ENCODE peak calls at places on chromosomes 4 and X, in four cellular contexts. A is A549, Z is K562, H is HepG2. B is an unnamed sample.

GRCh38 chr4:147482281-147482680 is 1.4 kb downstream of the EDNRA start:
- ATAC-seq in A (no peak), Z (no peak), H (no peak), B (no peak)

GRCh38 chr4:109803924-109804571 is 2.2 kb upstream of the CFI start:
- ATAC-seq in H (peak; percentile 79), Z (peak; percentile 85), A (peak; percentile 90), B (no peak)

GRCh38 chr4:71441186-71442169 is 102.7 kb downstream of the SLC4A4 start:
- ATAC-seq in Z (peak; percentile 68), A (no peak), H (no peak), B (no peak)

GRCh38 chr4:6198278-6198677 is 2.1 kb downstream of the JAKMIP1 start:
- ATAC-seq in A (no peak), Z (no peak), H (no peak), B (no peak)

GRCh38 chrX:40644821-40645358 is 2.5 kb downstream of the CXorf38 start:
- ATAC-seq in A (peak; percentile 17), H (no peak), Z (peak; percentile 36), B (peak; percentile 26)

GRCh38 chrX:65667157-65667502 is 324 bp upstream of the MSN start:
- ATAC-seq in A (no peak), H (no peak), Z (no peak), B (no peak)

GRCh38 chrX:111052478-111052877 is 43.5 kb upstream of the PAK3 start:
- ATAC-seq in A (no peak), Z (no peak), H (no peak), B (no peak)

GRCh38 chr4:21806991-21807390 is 141.6 kb downstream of the KCNIP4 start:
- ATAC-seq in H (no peak), A (no peak), Z (no peak), B (no peak)

GRCh38 chrX:19194285-19195242 is 72.3 kb upstream of the ADGRG2 start:
- ATAC-seq in Z (no peak), H (no peak), A (no peak), B (no peak)

GRCh38 chr4:124433044-124433443 is 279.5 kb downstream of the ANKRD50 start:
- ATAC-seq in Z (no peak), A (peak; percentile 18), H (no peak), B (no peak)

GRCh38 chrX:53036149-53036548 is 12.4 kb upstream of the GPR173 start:
- ATAC-seq in A (no peak), H (no peak), Z (no peak), B (no peak)

GRCh38 chrX:118595501-118596042 is 100.0 kb downstream of the DOCK11 start:
- ATAC-seq in H (no peak), A (no peak), Z (no peak), B (peak; percentile 49)

GRCh38 chrX:107576392-107576791 is 51.9 kb upstream of the PRPS1 start:
- ATAC-seq in H (no peak), Z (no peak), A (no peak), B (no peak)

GRCh38 chr4:72513227-72513626 is 55.8 kb downstream of the ADAMTS3 start:
- ATAC-seq in A (no peak), H (no peak), Z (peak; percentile 81), B (no peak)

GRCh38 chr4:155908187-155909139 is 5.0 kb downstream of the TDO2 start:
- ATAC-seq in H (no peak), A (no peak), Z (no peak), B (no peak)

GRCh38 chr4:146275370-146275769 is 61.0 kb downstream of the REELD1 start:
- ATAC-seq in Z (no peak), H (no peak), A (no peak), B (no peak)

GRCh38 chr4:6092131-6092530 is 73.9 kb upstream of the C4orf50 start:
- ATAC-seq in H (no peak), A (no peak), Z (no peak), B (no peak)

GRCh38 chr4:170035231-170035630 is 9.0 kb upstream of the MFAP3L start:
- ATAC-seq in Z (no peak), H (no peak), A (no peak), B (no peak)

GRCh38 chr4:183838987-183839712 is 66.0 kb upstream of the STOX2 start:
- ATAC-seq in Z (peak; percentile 37), A (peak; percentile 65), H (no peak), B (no peak)

GRCh38 chr4:93814722-93815121 is 13.8 kb upstream of the ATOH1 start:
- ATAC-seq in H (no peak), A (no peak), Z (no peak), B (peak; percentile 60)

GRCh38 chrX:119677654-119677981 is 15.3 kb downstream of the SEPTIN6 start:
- ATAC-seq in Z (no peak), H (no peak), A (no peak), B (no peak)

GRCh38 chrX:23118890-23119527 is 119.2 kb downstream of the DDX53 start:
- ATAC-seq in H (no peak), A (no peak), Z (no peak), B (no peak)

GRCh38 chrX:79415056-79415455 is 47.9 kb upstream of the ITM2A start:
- ATAC-seq in A (no peak), H (no peak), Z (no peak), B (no peak)

GRCh38 chrX:131081772-131082755 is 23.9 kb downstream of the ARHGAP36 start:
- ATAC-seq in Z (no peak), H (no peak), A (peak; percentile 44), B (no peak)

GRCh38 chr4:57109530-57109846 is 697 bp downstream of the IGFBP7 start:
- ATAC-seq in H (no peak), Z (no peak), A (peak; percentile 7), B (no peak)
- H3K4me3 ChIP-seq in H (peak overlapping the region; percentile 53), Z (no peak overlapping the region), A (peak overlapping the region; percentile 86), B (peak overlapping the region; percentile 76)

DNA sequence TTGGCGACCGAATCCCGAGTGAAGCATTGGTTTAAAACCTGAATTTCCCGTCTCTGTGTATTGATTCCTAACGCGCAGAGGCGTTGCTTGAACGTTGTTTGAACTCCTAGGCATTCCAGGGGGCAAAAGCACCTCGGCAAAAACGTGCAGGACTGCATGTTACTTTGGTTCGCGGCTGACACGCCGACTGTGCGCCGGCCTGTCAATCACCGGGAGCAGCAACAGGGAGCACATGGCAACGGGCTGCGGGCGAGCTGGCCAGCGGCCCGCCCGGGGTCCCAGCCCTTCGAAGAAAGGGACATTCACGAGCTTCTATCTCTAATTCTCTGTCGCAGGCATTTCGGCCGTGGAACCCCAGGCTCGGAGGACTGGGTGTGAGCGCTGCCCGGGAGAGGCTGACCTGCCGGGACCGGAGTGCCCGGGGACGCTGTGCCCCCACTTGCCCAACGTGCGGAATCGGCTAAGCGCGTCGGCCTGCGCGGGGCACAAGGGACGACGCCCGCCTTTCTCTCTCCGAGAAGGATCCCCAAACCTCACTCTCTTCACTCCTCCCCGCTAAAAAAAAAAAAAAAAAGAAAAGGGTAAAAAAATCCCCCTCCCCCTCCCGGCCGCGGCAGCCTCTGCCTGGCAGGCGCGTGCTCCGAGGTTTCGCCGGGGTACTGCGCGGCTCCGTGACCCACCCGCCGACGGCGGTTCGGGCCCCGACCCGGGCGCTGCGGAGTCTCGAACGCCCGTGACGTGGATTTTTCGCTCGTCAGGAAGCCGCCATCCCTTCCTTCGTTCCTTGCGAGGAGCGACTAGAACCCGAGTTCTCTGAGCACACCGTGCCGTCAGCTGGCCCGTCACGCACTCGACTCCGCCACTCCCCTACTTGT is 918 bp downstream of the SPRY1 start:
- ATAC-seq in A (peak; percentile 64), H (peak; percentile 66), Z (peak; percentile 14), B (peak; percentile 12)
- TF ChIP-seq EP300 in A (no peak), H (no peak), Z (no peak), B (no peak)

GRCh38 chr4:26866203-26866602 is 5.6 kb downstream of the STIM2 start:
- ATAC-seq in H (no peak), Z (no peak), A (no peak), B (no peak)

GRCh38 chr4:26864904-26865303 is 4.3 kb downstream of the STIM2 start:
- ATAC-seq in H (no peak), A (no peak), Z (no peak), B (no peak)

GRCh38 chr4:26870576-26871260 is 10.1 kb downstream of the STIM2 start:
- ATAC-seq in H (no peak), Z (no peak), A (no peak), B (no peak)

GRCh38 chr4:26866781-26867180 is 6.1 kb downstream of the STIM2 start:
- ATAC-seq in Z (no peak), H (no peak), A (no peak), B (no peak)

DNA sequence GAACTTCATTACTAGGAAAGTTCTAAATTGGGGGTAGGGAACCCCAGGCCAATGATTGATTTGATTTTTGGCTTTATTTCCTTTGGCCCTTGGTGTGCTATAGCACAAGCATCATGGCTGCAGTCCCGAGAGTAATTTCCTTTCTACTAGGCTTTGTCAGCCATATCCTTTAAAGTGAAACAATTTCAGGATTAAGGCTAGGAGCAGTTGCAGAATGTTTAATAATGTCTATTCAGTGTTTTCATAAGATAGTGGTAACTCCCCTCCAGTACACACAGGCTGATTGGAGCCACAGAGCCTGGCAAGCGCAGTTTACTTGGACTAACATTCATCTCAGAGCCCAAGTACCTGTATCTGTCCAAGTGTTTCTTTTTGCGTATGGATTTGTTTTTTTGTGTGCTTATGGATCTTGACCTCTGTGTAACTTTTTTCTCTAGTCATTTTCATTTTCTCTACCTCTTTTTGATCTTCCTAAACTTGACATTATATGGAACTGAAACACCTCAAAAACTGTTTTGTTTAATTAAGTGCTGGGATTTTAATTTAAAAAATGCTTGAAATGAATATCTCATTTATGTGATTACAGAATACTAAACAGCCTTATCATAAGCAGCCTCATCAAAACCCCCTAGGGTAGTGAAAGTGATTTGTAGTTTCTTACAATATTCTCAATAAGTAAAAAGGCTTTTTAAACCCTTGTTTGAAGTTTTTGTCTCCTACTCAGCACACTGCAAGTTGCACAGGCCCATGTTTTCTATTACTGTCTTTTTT is 7.5 kb downstream of the STIM2 start:
- ATAC-seq in A (no peak), H (no peak), Z (peak; percentile 79), B (no peak)
- H3K4me1 ChIP-seq in A (no peaks in the 10 kb centered on the region), H (peaks cover 24% of the 10 kb centered on the region), Z (peaks cover 10% of the 10 kb centered on the region), B (no peaks in the 10 kb centered on the region)

DNA sequence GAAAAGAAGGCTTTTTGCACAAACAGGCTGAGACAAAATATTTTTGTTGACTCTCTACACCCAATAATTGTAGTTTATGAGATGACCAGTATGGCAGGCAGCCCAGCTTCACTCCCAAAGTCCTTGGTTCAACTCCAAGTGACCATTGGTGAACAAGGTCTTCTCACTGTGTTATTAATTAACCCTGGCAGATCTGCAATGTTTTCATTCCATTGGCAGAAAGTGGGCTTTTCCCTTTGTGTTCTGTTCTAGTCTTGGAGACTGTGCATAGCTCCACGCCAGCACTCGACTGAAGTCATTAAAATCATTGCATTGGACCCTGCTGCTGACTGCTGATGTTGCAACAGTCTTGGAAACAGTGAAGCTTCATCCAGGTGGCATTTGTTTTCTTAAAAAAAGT is 277.3 kb upstream of the HAND2 start:
- ATAC-seq in A (no peak), H (no peak), Z (no peak), B (peak; percentile 67)
- H3K4me3 ChIP-seq in A (no peak overlapping the region), H (no peak overlapping the region), Z (no peak overlapping the region), B (no peak overlapping the region)

B was measured in gastroesophageal sphincter.